ENCODE peak calls at places on chromosomes 2 and 18, in ten cellular contexts. E, F, P, M, J, X, U, T, B and Y are unnamed samples.
A peak's percentile ranks its signal among the peaks of the same experiment; 100 is the strongest.

GRCh38 chr2:160165996-160166395 is 34.1 kb downstream of the ITGB6 start:
- DNase-seq in E (no peak), F (no peak), P (no peak), M (no peak), J (no peak), X (no peak), U (no peak), T (no peak), B (no peak), Y (no peak)

GRCh38 chr18:32470136-32470712 is 458 bp downstream of the GAREM1 start:
- DNase-seq in E (no peak), F (no peak), P (peak; percentile 16), M (peak; percentile 40), J (peak; percentile 50), X (peak; percentile 62), U (peak; percentile 27), T (no peak), B (peak; percentile 61), Y (no peak)

GRCh38 chr2:26847663-26848335 is at the start of gene DPYSL5:
- DNase-seq in E (no peak), F (no peak), P (no peak), M (no peak), J (no peak), X (peak; percentile 96), U (peak; percentile 32), T (peak; percentile 73), B (no peak), Y (no peak)

GRCh38 chr2:214676421-214677089 is 132.9 kb downstream of the BARD1 start:
- DNase-seq in E (no peak), F (peak; percentile 48), P (no peak), M (no peak), J (no peak), X (no peak), U (no peak), T (no peak), B (no peak), Y (no peak)

GRCh38 chr18:53458266-53458665 is 766.2 kb downstream of the MBD2 start:
- DNase-seq in E (no peak), F (no peak), P (no peak), M (no peak), J (peak; percentile 13), X (no peak), U (no peak), T (no peak), B (no peak), Y (no peak)

GRCh38 chr2:105644174-105644980 is 100.3 kb upstream of the NCK2 start:
- DNase-seq in E (peak; percentile 11), F (no peak), P (peak; percentile 49), M (no peak), J (peak; percentile 18), X (no peak), U (no peak), T (no peak), B (no peak), Y (no peak)

GRCh38 chr2:25851740-25852503 is 26.4 kb downstream of the ASXL2 start:
- DNase-seq in E (peak; percentile 73), F (peak; percentile 84), P (peak; percentile 88), M (no peak), J (peak; percentile 90), X (no peak), U (peak; percentile 70), T (no peak), B (no peak), Y (no peak)

GRCh38 chr2:18684202-18685040 is 95.1 kb upstream of the NT5C1B start:
- DNase-seq in E (peak; percentile 96), F (no peak), P (peak; percentile 90), M (peak; percentile 13), J (no peak), X (no peak), U (no peak), T (no peak), B (no peak), Y (no peak)

GRCh38 chr2:71276311-71277158 is 49.6 kb upstream of the PAIP2B start:
- DNase-seq in E (peak; percentile 24), F (peak; percentile 49), P (peak; percentile 77), M (peak; percentile 91), J (peak; percentile 79), X (peak; percentile 96), U (peak; percentile 92), T (peak; percentile 94), B (peak; percentile 90), Y (peak; percentile 72)

GRCh38 chr2:217103752-217104540 is 244.1 kb upstream of the TNP1 start:
- DNase-seq in E (peak; percentile 37), F (peak; percentile 87), P (peak; percentile 89), M (no peak), J (peak; percentile 41), X (no peak), U (no peak), T (no peak), B (no peak), Y (no peak)

GRCh38 chr2:173254659-173255058 is 100.0 kb upstream of the CDCA7 start:
- DNase-seq in E (no peak), F (peak; percentile 88), P (no peak), M (no peak), J (no peak), X (no peak), U (no peak), T (no peak), B (no peak), Y (no peak)

GRCh38 chr2:216720722-216721121 is 25.4 kb upstream of the IGFBP5 start:
- DNase-seq in E (no peak), F (no peak), P (no peak), M (no peak), J (no peak), X (no peak), U (no peak), T (no peak), B (no peak), Y (no peak)

GRCh38 chr2:205806126-205806905 is 124.0 kb downstream of the NRP2 start:
- DNase-seq in E (no peak), F (no peak), P (no peak), M (peak; percentile 52), J (no peak), X (no peak), U (no peak), T (no peak), B (no peak), Y (no peak)

GRCh38 chr2:20930928-20931327 is 108.0 kb upstream of the LDAH start:
- DNase-seq in E (no peak), F (peak; percentile 70), P (peak; percentile 75), M (no peak), J (peak; percentile 3), X (no peak), U (no peak), T (no peak), B (no peak), Y (no peak)

GRCh38 chr2:61537590-61538178 is 472 bp downstream of the XPO1 start:
- DNase-seq in E (no peak), F (no peak), P (no peak), M (no peak), J (peak; percentile 14), X (peak; percentile 69), U (no peak), T (no peak), B (no peak), Y (no peak)

GRCh38 chr2:161134547-161135518 is 25.4 kb upstream of the TANK start:
- DNase-seq in E (no peak), F (peak; percentile 44), P (peak; percentile 42), M (no peak), J (peak; percentile 42), X (no peak), U (no peak), T (no peak), B (no peak), Y (no peak)

DNA sequence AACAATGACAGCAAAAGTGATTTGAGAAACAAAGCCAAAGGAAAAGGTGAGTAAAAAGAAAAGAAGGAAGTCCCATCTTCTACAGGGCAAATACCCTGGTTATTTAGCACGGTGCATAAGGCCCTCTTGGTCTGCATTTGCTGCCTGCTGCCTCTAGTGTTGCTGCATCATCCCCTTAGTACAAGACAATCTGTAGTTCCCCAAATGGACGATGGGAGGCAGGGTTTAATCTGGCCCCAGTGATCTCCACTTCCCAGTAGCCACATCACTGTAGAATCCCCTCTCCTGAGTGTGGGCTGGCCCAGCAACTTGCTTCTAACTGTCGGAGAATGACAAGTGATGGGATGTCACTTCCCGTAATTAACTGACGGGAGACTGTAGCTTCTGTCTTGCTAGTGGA is 85.1 kb downstream of the CTAGE1 start:
- DNase-seq in E (no peak), F (no peak), P (no peak), M (no peak), J (no peak), X (no peak), U (no peak), T (no peak), B (no peak), Y (no peak)
- TF ChIP-seq CTCF in E (peak; percentile 17), F (no peak), P (no peak), M (no peak), J (no peak), X (no peak), U (no peak), T (no peak), B (no peak), Y (peak; percentile 31)

DNA sequence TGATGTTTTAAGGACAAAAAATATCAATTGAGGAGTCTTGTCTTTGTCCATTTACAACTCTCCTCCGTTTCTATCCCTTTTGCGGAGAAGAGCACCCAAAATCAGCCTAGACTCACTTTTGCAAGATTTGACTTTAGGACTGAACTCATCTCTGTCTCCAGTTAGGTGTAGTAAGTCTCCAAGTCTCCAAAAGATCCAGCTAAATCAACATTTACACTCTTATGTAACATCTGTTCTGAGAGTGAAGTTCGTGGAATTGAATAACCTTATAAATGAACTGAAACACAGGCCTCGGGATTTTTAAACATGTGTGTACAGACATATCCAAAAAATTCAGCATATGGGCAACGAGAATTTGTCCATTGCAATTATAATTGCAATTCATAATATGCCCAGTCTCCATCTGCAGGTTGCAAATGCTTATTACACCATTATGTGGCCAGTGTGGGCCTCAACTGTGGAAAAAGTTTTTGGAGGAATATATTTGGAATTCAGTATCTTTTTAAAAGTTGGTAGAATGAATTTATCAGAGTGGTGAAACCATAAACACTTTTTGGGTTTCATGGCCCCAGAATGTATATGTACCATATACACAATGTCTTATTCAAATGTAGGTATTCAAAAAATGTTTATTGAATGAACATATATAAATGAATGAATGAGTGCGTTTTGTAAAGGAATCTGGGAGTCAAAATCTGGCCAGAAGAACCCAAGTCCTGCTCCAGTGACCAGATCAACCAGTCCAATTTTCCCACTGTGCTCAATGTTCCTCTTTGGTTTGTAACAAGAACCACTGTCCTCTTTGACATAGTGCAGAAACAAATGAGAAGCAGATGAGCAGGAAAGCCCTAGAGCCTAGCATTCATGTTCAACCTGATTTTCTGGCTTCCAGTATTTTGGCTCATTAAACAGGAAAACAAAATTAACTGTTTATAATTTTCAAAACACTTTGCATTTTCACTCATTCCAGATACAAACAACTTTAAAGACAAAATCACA is 23.5 kb downstream of the FAM124B start:
- DNase-seq in E (no peak), F (no peak), P (no peak), M (no peak), J (no peak), X (no peak), U (no peak), T (no peak), B (no peak), Y (no peak)
- TF ChIP-seq CTCF in E (peak; percentile 38), F (peak; percentile 7), P (peak; percentile 26), M (no peak), J (peak; percentile 33), X (peak; percentile 26), U (no peak), T (no peak), B (no peak), Y (peak; percentile 9)

GRCh38 chr2:241218131-241219029 is 29.9 kb downstream of the ANO7 start:
- DNase-seq in E (no peak), F (peak; percentile 23), P (peak; percentile 33), M (peak; percentile 51), J (peak; percentile 32), X (peak; percentile 74), U (peak; percentile 69), T (no peak), B (peak; percentile 70), Y (no peak)
- TF ChIP-seq CTCF in E (peak; percentile 17), F (peak; percentile 28), P (no peak), M (no peak), J (no peak), X (no peak), U (peak; percentile 39), T (no peak), B (peak; percentile 14), Y (peak; percentile 15)

GRCh38 chr2:152176113-152176714 is 651 bp upstream of the STAM2 start:
- DNase-seq in E (no peak), F (peak; percentile 38), P (peak; percentile 22), M (no peak), J (no peak), X (no peak), U (peak; percentile 35), T (no peak), B (no peak), Y (no peak)
- TF ChIP-seq CTCF in E (no peak), F (no peak), P (no peak), M (peak; percentile 4), J (no peak), X (peak; percentile 62), U (no peak), T (no peak), B (no peak), Y (peak; percentile 43)